ENCODE peak calls at places on chromosomes 13 and 19, in seven cellular contexts. G is testis, J is H54, R is lower leg skin, A is body of pancreas, K is A549, M is GM12878. X is an unnamed sample.

GRCh38 chr19:43594710-43595604 is 977 bp downstream of the IRGQ start:
- DNase-seq in G (peak; percentile 72), J (peak; percentile 71), R (peak; percentile 46), A (peak; percentile 52), K (peak; percentile 76), M (no peak), X (peak; percentile 61)

GRCh38 chr19:8519388-8519787 is 5.4 kb upstream of the ZNF414 start:
- DNase-seq in G (no peak), J (no peak), R (no peak), A (no peak), K (no peak), M (no peak), X (no peak)

GRCh38 chr19:39599116-39599515 is 3.2 kb upstream of the LGALS13 start:
- DNase-seq in G (peak; percentile 16), J (peak; percentile 9), R (no peak), A (no peak), K (peak; percentile 26), M (no peak), X (no peak)

GRCh38 chr19:44024900-44025216 is 321 bp upstream of the ZNF222 start:
- DNase-seq in G (no peak), J (no peak), R (no peak), A (no peak), K (no peak), M (no peak), X (no peak)

GRCh38 chr13:39144391-39144790 is 106.1 kb downstream of the NHLRC3 start:
- DNase-seq in G (no peak), J (no peak), R (no peak), A (no peak), K (no peak), M (no peak), X (no peak)

GRCh38 chr19:47608908-47609879 is at the start of gene BICRA:
- DNase-seq in G (peak; percentile 86), J (peak; percentile 63), R (peak; percentile 74), A (peak; percentile 87), K (peak; percentile 86), M (no peak), X (peak; percentile 72)

GRCh38 chr13:21137696-21138095 is 38.7 kb downstream of the SKA3 start:
- DNase-seq in G (no peak), J (no peak), R (no peak), A (no peak), K (peak; percentile 25), M (no peak), X (no peak)

GRCh38 chr13:92573467-92574057 is 653.0 kb upstream of the GPC6 start:
- DNase-seq in G (peak; percentile 33), J (peak; percentile 2), R (no peak), A (no peak), K (peak; percentile 12), M (no peak), X (no peak)

GRCh38 chr13:80074143-80074752 is 266.7 kb downstream of the SPRY2 start:
- DNase-seq in G (peak; percentile 41), J (no peak), R (no peak), A (no peak), K (no peak), M (no peak), X (no peak)

GRCh38 chr19:46144756-46145155 is 3.3 kb upstream of the IGFL2 start:
- DNase-seq in G (no peak), J (no peak), R (no peak), A (no peak), K (peak; percentile 20), M (no peak), X (no peak)

GRCh38 chr13:32443111-32443510 is 15.2 kb upstream of the N4BP2L1 start:
- DNase-seq in G (peak; percentile 31), J (no peak), R (no peak), A (no peak), K (peak; percentile 26), M (peak; percentile 60), X (no peak)

GRCh38 chr19:3184847-3185481 is 766 bp upstream of the NCLN start:
- DNase-seq in G (peak; percentile 94), J (peak; percentile 84), R (no peak), A (peak; percentile 75), K (no peak), M (no peak), X (no peak)

GRCh38 chr19:33293255-33294057 is 8.9 kb downstream of the CEBPA start:
- DNase-seq in G (no peak), J (peak; percentile 94), R (no peak), A (no peak), K (peak; percentile 89), M (no peak), X (no peak)

GRCh38 chr19:56765107-56765506 is 75.4 kb downstream of the PEG3 start:
- DNase-seq in G (peak; percentile 88), J (no peak), R (no peak), A (peak; percentile 58), K (no peak), M (no peak), X (no peak)

GRCh38 chr13:79307866-79308298 is 98.2 kb downstream of the RBM26 start:
- DNase-seq in G (peak; percentile 21), J (no peak), R (no peak), A (no peak), K (peak; percentile 1), M (no peak), X (no peak)

GRCh38 chr13:99103536-99103935 is 97.1 kb upstream of the UBAC2 start:
- DNase-seq in G (no peak), J (no peak), R (no peak), A (no peak), K (no peak), M (no peak), X (no peak)

GRCh38 chr13:64723735-64724134 is 2506.4 kb downstream of the PCDH9 start:
- DNase-seq in G (no peak), J (peak; percentile 25), R (no peak), A (no peak), K (peak; percentile 90), M (no peak), X (no peak)

GRCh38 chr13:96020941-96021340 is 32.3 kb downstream of the UGGT2 start:
- DNase-seq in G (no peak), J (no peak), R (no peak), A (peak; percentile 56), K (no peak), M (no peak), X (no peak)

GRCh38 chr13:70424928-70425327 is 316.7 kb upstream of the KLHL1 start:
- DNase-seq in G (no peak), J (no peak), R (no peak), A (no peak), K (no peak), M (no peak), X (no peak)

GRCh38 chr19:54137114-54137912 is at the start of gene CNOT3:
- DNase-seq in G (peak; percentile 100), J (peak; percentile 100), R (peak; percentile 100), A (peak; percentile 99), K (peak; percentile 100), M (peak; percentile 100), X (peak; percentile 99)
- TF ChIP-seq POLR2A in G (peak; percentile 77), J (peak; percentile 84), R (no peak), A (peak; percentile 62), K (peak; percentile 83), M (peak; percentile 91), X (peak; percentile 79)

GRCh38 chr19:55586976-55587668 is 6.5 kb upstream of the ZNF579 start:
- DNase-seq in G (peak; percentile 96), J (peak; percentile 99), R (peak; percentile 86), A (peak; percentile 96), K (peak; percentile 97), M (peak; percentile 60), X (peak; percentile 92)

GRCh38 chr19:55581145-55581827 is 638 bp upstream of the ZNF579 start:
- DNase-seq in G (peak; percentile 39), J (no peak), R (no peak), A (no peak), K (peak; percentile 60), M (no peak), X (no peak)

GRCh38 chr19:55581828-55582223 is 1.2 kb upstream of the ZNF579 start:
- DNase-seq in G (no peak), J (no peak), R (no peak), A (no peak), K (peak; percentile 88), M (no peak), X (no peak)

GRCh38 chr19:55585658-55586339 is 5.2 kb upstream of the ZNF579 start:
- DNase-seq in G (peak; percentile 88), J (peak; percentile 97), R (no peak), A (peak; percentile 68), K (peak; percentile 61), M (no peak), X (no peak)

DNA sequence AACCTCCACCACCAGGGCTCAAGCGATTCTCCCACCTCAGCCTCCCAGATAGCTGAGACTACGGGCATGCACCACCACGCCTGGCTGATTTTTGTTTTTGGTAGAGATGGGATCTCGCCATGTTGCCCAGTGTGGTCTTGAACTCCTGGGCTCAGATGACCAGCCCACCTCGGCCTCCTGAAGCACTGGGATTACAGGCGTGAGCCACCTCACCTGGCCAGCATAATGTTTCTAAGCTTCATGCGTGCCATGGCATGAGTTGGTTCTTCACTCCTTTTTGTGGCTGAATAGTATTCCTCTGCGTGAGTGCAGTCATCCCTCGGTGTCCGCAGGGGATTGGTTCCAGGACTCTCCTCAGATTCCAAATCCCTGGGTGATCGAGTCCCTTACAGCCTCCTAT is 4.2 kb upstream of the ZNF579 start:
- DNase-seq in G (no peak), J (no peak), R (no peak), A (no peak), K (no peak), M (no peak), X (no peak)
- TF ChIP-seq POLR2A in G (no peak), J (no peak), R (no peak), A (no peak), K (no peak), M (no peak), X (no peak)

DNA sequence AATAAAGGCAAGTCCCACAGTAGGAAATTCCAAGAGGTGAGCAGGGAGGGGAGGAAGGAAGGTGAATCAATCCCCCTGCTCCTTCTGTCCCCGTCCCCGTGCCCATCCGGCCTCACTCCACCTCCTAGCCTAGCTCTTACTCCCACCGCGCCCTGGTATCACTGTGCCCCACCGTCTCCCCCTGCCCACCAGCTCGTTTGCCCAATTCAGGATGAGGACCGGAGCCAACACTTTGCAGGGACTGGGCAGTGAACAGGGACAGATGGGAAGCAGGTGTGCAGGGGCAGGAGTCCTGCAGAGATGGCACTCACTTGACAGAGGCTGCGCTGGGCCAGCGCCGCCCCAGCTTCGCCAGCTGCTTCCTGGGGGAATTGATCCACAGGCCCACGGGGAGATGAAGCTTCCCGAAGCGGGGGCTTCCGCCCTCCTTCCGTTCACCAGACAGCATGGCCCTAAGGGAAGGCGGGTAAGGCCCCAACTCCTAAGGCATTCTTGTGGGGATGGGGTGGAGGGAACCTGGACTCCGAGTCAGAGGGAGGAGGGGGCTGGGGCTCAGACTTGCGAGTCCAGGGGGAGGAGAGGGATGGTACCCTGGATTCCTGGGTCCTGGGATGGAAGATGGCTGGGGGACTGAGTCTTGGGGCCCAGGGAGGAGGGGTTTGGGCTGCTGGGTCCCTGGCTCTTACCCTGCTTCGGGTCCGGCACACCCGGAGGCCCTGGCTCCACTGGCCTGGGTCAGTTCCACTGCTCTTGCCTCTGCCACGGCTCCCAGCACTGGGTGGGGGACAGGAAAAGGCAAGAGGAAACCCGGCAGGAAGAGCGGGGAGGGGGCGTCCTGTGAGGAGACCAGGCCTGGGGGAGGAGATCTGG is at the start of gene RASIP1:
- DNase-seq in G (no peak), J (no peak), R (no peak), A (peak; percentile 55), K (no peak), M (no peak), X (no peak)
- TF ChIP-seq POLR2A in G (no peak), J (no peak), R (no peak), A (peak; percentile 38), K (no peak), M (no peak), X (no peak)

DNA sequence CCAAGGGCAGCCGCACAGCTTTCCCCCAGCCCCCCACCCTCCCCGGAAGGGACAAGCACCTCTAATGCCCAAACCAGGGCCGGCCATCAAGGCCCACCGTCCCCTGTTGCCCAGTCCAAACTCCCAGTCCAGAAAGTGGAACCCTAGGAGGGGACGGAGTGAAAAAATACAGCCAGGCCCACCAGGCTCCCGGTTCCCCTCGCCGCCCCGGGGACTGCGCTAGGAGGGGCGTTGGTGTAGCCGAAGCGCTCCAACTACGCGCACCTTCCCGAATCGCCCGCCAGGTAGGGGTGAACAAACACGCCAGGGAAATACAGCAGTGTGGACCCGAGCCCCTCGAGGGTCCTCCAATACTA is 1.3 kb downstream of the KLF16 start:
- DNase-seq in G (no peak), J (no peak), R (no peak), A (no peak), K (no peak), M (no peak), X (no peak)
- TF ChIP-seq POLR2A in G (no peak), J (no peak), R (no peak), A (no peak), K (no peak), M (peak; percentile 10), X (no peak)

X was measured in GM12892.